ENCODE peak calls at places on chromosomes 3 and 15, in ten cellular contexts. One of them, this sample, is unnamed.

GRCh38 chr3:194824676-194825075 is 139.0 kb downstream of the FAM43A start:
- DNase-seq in H9: no peak
- DNase-seq in brain pericyte: no peak
- DNase-seq in T-helper 2 cell: no peak
- DNase-seq in ELF-1: no peak
- DNase-seq in AG04450: no peak
- DNase-seq in activated CD4-positive, alpha-beta T cell treated with anti-CD3 and anti-CD28 coated beads, Interleukin-2, amount 50 U/mL, for 1 hour: no peak
- DNase-seq in GM12865: no peak
- DNase-seq in CD4-positive, alpha-beta memory T cell: no peak
- DNase-seq in pons: no peak
- DNase-seq in this sample: no peak

GRCh38 chr3:187736418-187736871 is 8.8 kb downstream of the BCL6 start:
- DNase-seq in H9: no peak
- DNase-seq in brain pericyte: no peak
- DNase-seq in T-helper 2 cell: no peak
- DNase-seq in ELF-1: peak
- DNase-seq in AG04450: no peak
- DNase-seq in activated CD4-positive, alpha-beta T cell treated with anti-CD3 and anti-CD28 coated beads, Interleukin-2, amount 50 U/mL, for 1 hour: no peak
- DNase-seq in GM12865: no peak
- DNase-seq in CD4-positive, alpha-beta memory T cell: no peak
- DNase-seq in pons: peak
- DNase-seq in this sample: no peak

GRCh38 chr3:31300802-31301443 is 231.8 kb upstream of the STT3B start:
- DNase-seq in H9: no peak
- DNase-seq in brain pericyte: no peak
- DNase-seq in T-helper 2 cell: no peak
- DNase-seq in ELF-1: no peak
- DNase-seq in AG04450: no peak
- DNase-seq in activated CD4-positive, alpha-beta T cell treated with anti-CD3 and anti-CD28 coated beads, Interleukin-2, amount 50 U/mL, for 1 hour: no peak
- DNase-seq in GM12865: no peak
- DNase-seq in CD4-positive, alpha-beta memory T cell: no peak
- DNase-seq in pons: no peak
- DNase-seq in this sample: no peak

GRCh38 chr15:95131071-95131683 is 899.8 kb downstream of the MCTP2 start:
- DNase-seq in H9: no peak
- DNase-seq in brain pericyte: no peak
- DNase-seq in T-helper 2 cell: no peak
- DNase-seq in ELF-1: no peak
- DNase-seq in AG04450: no peak
- DNase-seq in activated CD4-positive, alpha-beta T cell treated with anti-CD3 and anti-CD28 coated beads, Interleukin-2, amount 50 U/mL, for 1 hour: no peak
- DNase-seq in GM12865: no peak
- DNase-seq in CD4-positive, alpha-beta memory T cell: no peak
- DNase-seq in pons: no peak
- DNase-seq in this sample: no peak

GRCh38 chr15:66848666-66849392 is 146.8 kb downstream of the SMAD6 start:
- DNase-seq in H9: peak
- DNase-seq in brain pericyte: no peak
- DNase-seq in T-helper 2 cell: no peak
- DNase-seq in ELF-1: no peak
- DNase-seq in AG04450: no peak
- DNase-seq in activated CD4-positive, alpha-beta T cell treated with anti-CD3 and anti-CD28 coated beads, Interleukin-2, amount 50 U/mL, for 1 hour: no peak
- DNase-seq in GM12865: no peak
- DNase-seq in CD4-positive, alpha-beta memory T cell: no peak
- DNase-seq in pons: no peak
- DNase-seq in this sample: no peak

GRCh38 chr15:27328616-27329015 is 357.6 kb downstream of the GABRG3 start:
- DNase-seq in H9: no peak
- DNase-seq in brain pericyte: no peak
- DNase-seq in T-helper 2 cell: no peak
- DNase-seq in ELF-1: no peak
- DNase-seq in AG04450: no peak
- DNase-seq in activated CD4-positive, alpha-beta T cell treated with anti-CD3 and anti-CD28 coated beads, Interleukin-2, amount 50 U/mL, for 1 hour: no peak
- DNase-seq in GM12865: no peak
- DNase-seq in CD4-positive, alpha-beta memory T cell: no peak
- DNase-seq in pons: peak
- DNase-seq in this sample: no peak

GRCh38 chr3:146350852-146351251 is 99.9 kb upstream of the PLSCR4 start:
- DNase-seq in H9: no peak
- DNase-seq in brain pericyte: no peak
- DNase-seq in T-helper 2 cell: no peak
- DNase-seq in ELF-1: no peak
- DNase-seq in AG04450: no peak
- DNase-seq in activated CD4-positive, alpha-beta T cell treated with anti-CD3 and anti-CD28 coated beads, Interleukin-2, amount 50 U/mL, for 1 hour: no peak
- DNase-seq in GM12865: no peak
- DNase-seq in CD4-positive, alpha-beta memory T cell: no peak
- DNase-seq in pons: no peak
- DNase-seq in this sample: no peak

GRCh38 chr3:69014022-69014580 is 617 bp upstream of the EOGT start:
- DNase-seq in H9: no peak
- DNase-seq in brain pericyte: no peak
- DNase-seq in T-helper 2 cell: no peak
- DNase-seq in ELF-1: no peak
- DNase-seq in AG04450: no peak
- DNase-seq in activated CD4-positive, alpha-beta T cell treated with anti-CD3 and anti-CD28 coated beads, Interleukin-2, amount 50 U/mL, for 1 hour: no peak
- DNase-seq in GM12865: no peak
- DNase-seq in CD4-positive, alpha-beta memory T cell: no peak
- DNase-seq in pons: no peak
- DNase-seq in this sample: no peak

GRCh38 chr3:9158865-9159630 is 90.4 kb downstream of the SRGAP3 start:
- DNase-seq in H9: no peak
- DNase-seq in brain pericyte: no peak
- DNase-seq in T-helper 2 cell: no peak
- DNase-seq in ELF-1: no peak
- DNase-seq in AG04450: no peak
- DNase-seq in activated CD4-positive, alpha-beta T cell treated with anti-CD3 and anti-CD28 coated beads, Interleukin-2, amount 50 U/mL, for 1 hour: no peak
- DNase-seq in GM12865: no peak
- DNase-seq in CD4-positive, alpha-beta memory T cell: no peak
- DNase-seq in pons: no peak
- DNase-seq in this sample: no peak

GRCh38 chr3:61813656-61814055 is 252.3 kb downstream of the PTPRG start:
- DNase-seq in H9: no peak
- DNase-seq in brain pericyte: no peak
- DNase-seq in T-helper 2 cell: no peak
- DNase-seq in ELF-1: no peak
- DNase-seq in AG04450: no peak
- DNase-seq in activated CD4-positive, alpha-beta T cell treated with anti-CD3 and anti-CD28 coated beads, Interleukin-2, amount 50 U/mL, for 1 hour: no peak
- DNase-seq in GM12865: no peak
- DNase-seq in CD4-positive, alpha-beta memory T cell: no peak
- DNase-seq in pons: no peak
- DNase-seq in this sample: no peak

GRCh38 chr15:39376371-39376909 is 204.4 kb upstream of the THBS1 start:
- DNase-seq in H9: no peak
- DNase-seq in brain pericyte: no peak
- DNase-seq in T-helper 2 cell: no peak
- DNase-seq in ELF-1: no peak
- DNase-seq in AG04450: no peak
- DNase-seq in activated CD4-positive, alpha-beta T cell treated with anti-CD3 and anti-CD28 coated beads, Interleukin-2, amount 50 U/mL, for 1 hour: no peak
- DNase-seq in GM12865: no peak
- DNase-seq in CD4-positive, alpha-beta memory T cell: no peak
- DNase-seq in pons: no peak
- DNase-seq in this sample: no peak

GRCh38 chr3:152910211-152910610 is 75.3 kb downstream of the P2RY1 start:
- DNase-seq in H9: no peak
- DNase-seq in brain pericyte: no peak
- DNase-seq in T-helper 2 cell: no peak
- DNase-seq in ELF-1: peak
- DNase-seq in AG04450: no peak
- DNase-seq in activated CD4-positive, alpha-beta T cell treated with anti-CD3 and anti-CD28 coated beads, Interleukin-2, amount 50 U/mL, for 1 hour: no peak
- DNase-seq in GM12865: peak
- DNase-seq in CD4-positive, alpha-beta memory T cell: no peak
- DNase-seq in pons: no peak
- DNase-seq in this sample: no peak

GRCh38 chr3:193871093-193871485 is 264.9 kb upstream of the HES1 start:
- DNase-seq in H9: no peak
- DNase-seq in brain pericyte: no peak
- DNase-seq in T-helper 2 cell: no peak
- DNase-seq in ELF-1: no peak
- DNase-seq in AG04450: no peak
- DNase-seq in activated CD4-positive, alpha-beta T cell treated with anti-CD3 and anti-CD28 coated beads, Interleukin-2, amount 50 U/mL, for 1 hour: no peak
- DNase-seq in GM12865: no peak
- DNase-seq in CD4-positive, alpha-beta memory T cell: no peak
- DNase-seq in pons: no peak
- DNase-seq in this sample: no peak

GRCh38 chr15:70091649-70092461 is 5.9 kb downstream of the TLE3 start:
- DNase-seq in H9: no peak
- DNase-seq in brain pericyte: no peak
- DNase-seq in T-helper 2 cell: peak
- DNase-seq in ELF-1: peak
- DNase-seq in AG04450: no peak
- DNase-seq in activated CD4-positive, alpha-beta T cell treated with anti-CD3 and anti-CD28 coated beads, Interleukin-2, amount 50 U/mL, for 1 hour: peak
- DNase-seq in GM12865: no peak
- DNase-seq in CD4-positive, alpha-beta memory T cell: peak
- DNase-seq in pons: no peak
- DNase-seq in this sample: no peak

GRCh38 chr3:177569823-177570657 is 372.8 kb upstream of the TBL1XR1 start:
- DNase-seq in H9: no peak
- DNase-seq in brain pericyte: no peak
- DNase-seq in T-helper 2 cell: no peak
- DNase-seq in ELF-1: peak
- DNase-seq in AG04450: no peak
- DNase-seq in activated CD4-positive, alpha-beta T cell treated with anti-CD3 and anti-CD28 coated beads, Interleukin-2, amount 50 U/mL, for 1 hour: no peak
- DNase-seq in GM12865: no peak
- DNase-seq in CD4-positive, alpha-beta memory T cell: no peak
- DNase-seq in pons: no peak
- DNase-seq in this sample: no peak

GRCh38 chr3:195148553-195148952 is 122.4 kb downstream of the XXYLT1 start:
- DNase-seq in H9: no peak
- DNase-seq in brain pericyte: no peak
- DNase-seq in T-helper 2 cell: no peak
- DNase-seq in ELF-1: no peak
- DNase-seq in AG04450: no peak
- DNase-seq in activated CD4-positive, alpha-beta T cell treated with anti-CD3 and anti-CD28 coated beads, Interleukin-2, amount 50 U/mL, for 1 hour: no peak
- DNase-seq in GM12865: peak
- DNase-seq in CD4-positive, alpha-beta memory T cell: no peak
- DNase-seq in pons: no peak
- DNase-seq in this sample: no peak

GRCh38 chr15:42825599-42825998 is 88.7 kb upstream of the CDAN1 start:
- DNase-seq in H9: no peak
- DNase-seq in brain pericyte: no peak
- DNase-seq in T-helper 2 cell: no peak
- DNase-seq in ELF-1: no peak
- DNase-seq in AG04450: no peak
- DNase-seq in activated CD4-positive, alpha-beta T cell treated with anti-CD3 and anti-CD28 coated beads, Interleukin-2, amount 50 U/mL, for 1 hour: no peak
- DNase-seq in GM12865: no peak
- DNase-seq in CD4-positive, alpha-beta memory T cell: no peak
- DNase-seq in pons: no peak
- DNase-seq in this sample: no peak

This sample was measured in HFF-Myc.